ENCODE peak calls at places on chromosomes 7 and 10, in four cellular contexts. V is activated CD8-positive, alpha-beta memory T cell treated with anti-CD3 and anti-CD28 coated beads, Interleukin-2, amount 10 ng/mL, durations not matched to agents 7 days and 5 days; Z is stimulated activated CD4-positive, alpha-beta T cell treated with anti-CD3 and anti-CD28 coated beads, Interleukin-12 subunit alpha, Interleukin-12 subunit beta, amount 100 ng/mL, for 4 hours; N is Kasumi-1. B is an unnamed sample.

GRCh38 chr10:7159928-7160327 is 250.9 kb downstream of the SFMBT2 start:
- DNase-seq in V (no peak), Z (no peak), N (no peak), B (no peak)

GRCh38 chr7:140383954-140384713 is 14.2 kb downstream of the SLC37A3 start:
- DNase-seq in V (no peak), Z (no peak), N (no peak), B (no peak)

GRCh38 chr10:91552706-91553105 is 80.2 kb downstream of the PPP1R3C start:
- DNase-seq in V (no peak), Z (no peak), N (peak), B (no peak)

GRCh38 chr10:59877191-59877671 is 29.1 kb downstream of the CCDC6 start:
- DNase-seq in V (no peak), Z (no peak), N (no peak), B (no peak)

GRCh38 chr10:29611796-29612381 is 22.9 kb downstream of the SVIL start:
- DNase-seq in V (no peak), Z (no peak), N (no peak), B (no peak)

GRCh38 chr7:28155019-28155660 is 25.5 kb downstream of the JAZF1 start:
- DNase-seq in V (no peak), Z (no peak), N (no peak), B (no peak)

GRCh38 chr7:49001610-49002033 is 77.3 kb downstream of the CDC14C start:
- DNase-seq in V (no peak), Z (no peak), N (peak), B (peak)

GRCh38 chr7:94190599-94191061 is 186.5 kb upstream of the BET1 start:
- DNase-seq in V (no peak), Z (no peak), N (no peak), B (no peak)

GRCh38 chr7:70044525-70044924 is 446.2 kb downstream of the AUTS2 start:
- DNase-seq in V (no peak), Z (no peak), N (no peak), B (no peak)

GRCh38 chr10:132518572-132519381 is 18.8 kb upstream of the INPP5A start:
- DNase-seq in V (no peak), Z (no peak), N (no peak), B (peak)

GRCh38 chr10:71727429-71728217 is 8.0 kb upstream of the C10orf105 start:
- DNase-seq in V (peak), Z (peak), N (peak), B (peak)

GRCh38 chr10:31401287-31401686 is 82.3 kb downstream of the ZEB1 start:
- DNase-seq in V (no peak), Z (no peak), N (no peak), B (no peak)

GRCh38 chr7:155392726-155393570 is 65.0 kb upstream of the EN2 start:
- DNase-seq in V (no peak), Z (no peak), N (no peak), B (no peak)

GRCh38 chr7:157493776-157494175 is 157.0 kb downstream of the DNAJB6 start:
- DNase-seq in V (peak), Z (no peak), N (no peak), B (no peak)

GRCh38 chr7:44671069-44671468 is 64.6 kb downstream of the OGDH start:
- DNase-seq in V (no peak), Z (no peak), N (no peak), B (no peak)

GRCh38 chr7:50693475-50693874 is 89.2 kb downstream of the GRB10 start:
- DNase-seq in V (no peak), Z (no peak), N (no peak), B (no peak)

GRCh38 chr7:134831862-134832261 is 52.4 kb downstream of the CALD1 start:
- DNase-seq in V (no peak), Z (no peak), N (no peak), B (no peak)

GRCh38 chr10:21273400-21273968 is 252.0 kb downstream of the SKIDA1 start:
- DNase-seq in V (no peak), Z (no peak), N (no peak), B (no peak)